ENCODE peak calls at places on chromosomes 1 and 21, in five cellular contexts. R, P, A, B and T are unnamed samples.

GRCh38 chr1:162365284-162366041 is 11.2 kb downstream of the SPATA46 start:
- DNase-seq in R (no peak), P (no peak), A (no peak), B (no peak), T (no peak)

GRCh38 chr1:153212201-153212600 is 5.2 kb upstream of the PRR9 start:
- DNase-seq in R (no peak), P (no peak), A (no peak), B (no peak), T (no peak)

GRCh38 chr1:57770772-57771171 is 346.9 kb upstream of the DAB1 start:
- DNase-seq in R (peak), P (no peak), A (no peak), B (no peak), T (no peak)

GRCh38 chr1:1089731-1090423 is 15.8 kb upstream of the RNF223 start:
- DNase-seq in R (no peak), P (no peak), A (no peak), B (no peak), T (no peak)

GRCh38 chr1:22804333-22804906 is 93.8 kb downstream of the EPHB2 start:
- DNase-seq in R (no peak), P (no peak), A (no peak), B (no peak), T (no peak)

GRCh38 chr1:66693856-66694255 is 58.4 kb upstream of the DYNLT5 start:
- DNase-seq in R (no peak), P (no peak), A (no peak), B (no peak), T (no peak)

GRCh38 chr1:66022904-66023620 is 230.4 kb downstream of the PDE4B start:
- DNase-seq in R (peak), P (no peak), A (no peak), B (no peak), T (no peak)

GRCh38 chr1:25758466-25759070 is 41.4 kb upstream of the SELENON start:
- DNase-seq in R (no peak), P (no peak), A (no peak), B (no peak), T (no peak)

GRCh38 chr1:153606194-153606593 is 6.7 kb downstream of the S100A16 start:
- DNase-seq in R (no peak), P (no peak), A (no peak), B (no peak), T (no peak)

GRCh38 chr1:119371800-119372199 is 3.2 kb downstream of the HAO2 start:
- DNase-seq in R (no peak), P (no peak), A (no peak), B (no peak), T (no peak)

GRCh38 chr1:113830039-113830438 is 17.8 kb upstream of the RSBN1 start:
- DNase-seq in R (peak), P (no peak), A (no peak), B (no peak), T (no peak)

GRCh38 chr1:181106479-181106878 is 18.0 kb downstream of the IER5 start:
- DNase-seq in R (no peak), P (no peak), A (no peak), B (no peak), T (no peak)

GRCh38 chr1:244755673-244756072 is 79.8 kb upstream of the COX20 start:
- DNase-seq in R (no peak), P (no peak), A (no peak), B (no peak), T (no peak)

GRCh38 chr1:58780586-58781452 is 3.0 kb downstream of the JUN start:
- DNase-seq in R (peak), P (peak), A (no peak), B (peak), T (no peak)

GRCh38 chr1:92504751-92505692 is 18.3 kb upstream of the GFI1 start:
- DNase-seq in R (no peak), P (no peak), A (no peak), B (no peak), T (no peak)

GRCh38 chr1:33093004-33093403 is 12.1 kb downstream of the AZIN2 start:
- DNase-seq in R (no peak), P (no peak), A (no peak), B (no peak), T (peak)

GRCh38 chr1:231763481-231763880 is 136.9 kb downstream of the DISC1 start:
- DNase-seq in R (no peak), P (no peak), A (no peak), B (no peak), T (no peak)

GRCh38 chr1:160607051-160608032 is 28.0 kb upstream of the CD84 start:
- DNase-seq in R (peak), P (peak), A (no peak), B (peak), T (peak)

GRCh38 chr1:185567006-185567405 is 167.2 kb upstream of the HMCN1 start:
- DNase-seq in R (peak), P (no peak), A (peak), B (peak), T (peak)

GRCh38 chr1:47823016-47823843 is 174.0 kb downstream of the TRABD2B start:
- DNase-seq in R (no peak), P (no peak), A (no peak), B (no peak), T (no peak)

GRCh38 chr1:241658081-241658793 is 6.2 kb downstream of the WDR64 start:
- DNase-seq in R (no peak), P (no peak), A (no peak), B (no peak), T (no peak)

GRCh38 chr1:35660581-35661473 is 19.5 kb upstream of the PSMB2 start:
- DNase-seq in R (peak), P (peak), A (no peak), B (no peak), T (peak)

GRCh38 chr1:27571439-27572018 is 32.4 kb downstream of the AHDC1 start:
- DNase-seq in R (no peak), P (no peak), A (no peak), B (no peak), T (peak)

GRCh38 chr1:238991730-238992490 is 394.5 kb upstream of the CHRM3 start:
- DNase-seq in R (no peak), P (no peak), A (no peak), B (no peak), T (no peak)

GRCh38 chr1:219085988-219086387 is 87.7 kb upstream of the LYPLAL1 start:
- DNase-seq in R (peak), P (no peak), A (no peak), B (no peak), T (no peak)

GRCh38 chr1:106793686-106794085 is 262.8 kb upstream of the PRMT6 start:
- DNase-seq in R (no peak), P (no peak), A (no peak), B (no peak), T (no peak)

GRCh38 chr21:35483267-35483666 is 434.2 kb upstream of the RUNX1 start:
- DNase-seq in R (no peak), P (no peak), A (no peak), B (no peak), T (peak)